ENCODE peak calls at places on chromosomes 4 and X, in seven cellular contexts. A is HepG2, O is HEK293T, L is WTC11, D is HCT116, G is H1, E is GM12878. T is an unnamed sample.

GRCh38 chr4:761086-761485 is 55.5 kb downstream of the PCGF3 start:
- DNase-seq in D (no peak), E (no peak), G (no peak), A (no peak), L (no peak), O (no peak), T (no peak)

GRCh38 chr4:141388483-141388882 is 167.8 kb downstream of the ZNF330 start:
- DNase-seq in G (no peak), D (no peak), L (no peak), E (no peak), O (no peak), A (no peak), T (no peak)

GRCh38 chrX:16222123-16222522 is 54.8 kb downstream of the MAGEB17 start:
- DNase-seq in L (no peak), E (no peak), G (no peak), O (no peak), D (no peak), A (no peak), T (no peak)

GRCh38 chr4:53987761-53988171 is 76.6 kb downstream of the CHIC2 start:
- DNase-seq in A (peak), G (no peak), L (no peak), D (peak), O (no peak), E (no peak), T (no peak)

GRCh38 chr4:133095591-133095990 is 53.5 kb upstream of the PCDH10 start:
- DNase-seq in O (no peak), G (no peak), E (no peak), A (no peak), D (no peak), L (no peak), T (no peak)

GRCh38 chrX:63250253-63250868 is 100.8 kb downstream of the SPIN4 start:
- DNase-seq in D (peak), E (peak), O (peak), G (no peak), L (peak), A (peak), T (peak)

GRCh38 chr4:124833831-124834505 is 121.4 kb upstream of the ANKRD50 start:
- DNase-seq in D (no peak), E (no peak), L (no peak), G (no peak), O (no peak), A (no peak), T (no peak)

GRCh38 chr4:77631276-77631675 is 25.7 kb downstream of the CXCL13 start:
- DNase-seq in D (no peak), G (no peak), O (no peak), E (no peak), A (no peak), L (no peak), T (no peak)

GRCh38 chrX:133645977-133646750 is 230.9 kb upstream of the GPC4 start:
- DNase-seq in D (no peak), O (no peak), E (no peak), L (no peak), G (no peak), A (no peak), T (no peak)

GRCh38 chrX:1207496-1208025 is 4.9 kb downstream of the CRLF2 start:
- DNase-seq in E (no peak), D (no peak), A (no peak), G (no peak), L (no peak), O (no peak), T (no peak)

GRCh38 chr4:116668190-116668589 is 417.2 kb downstream of the TRAM1L1 start:
- DNase-seq in L (peak), E (no peak), O (no peak), A (no peak), G (peak), D (no peak), T (no peak)

GRCh38 chr4:145326491-145326890 is 146.1 kb upstream of the OTUD4 start:
- DNase-seq in D (no peak), O (no peak), L (no peak), G (no peak), A (no peak), E (no peak), T (no peak)

GRCh38 chr4:78704981-78705757 is 71.0 kb upstream of the BMP2K start:
- DNase-seq in L (no peak), D (no peak), E (no peak), O (no peak), A (peak), G (no peak), T (no peak)

GRCh38 chr4:43757147-43757546 is 691.5 kb downstream of the KCTD8 start:
- DNase-seq in O (no peak), E (no peak), A (no peak), L (no peak), D (no peak), G (no peak), T (no peak)

GRCh38 chrX:100649550-100650356 is 5.8 kb downstream of the SRPX2 start:
- DNase-seq in A (peak), G (no peak), D (no peak), L (peak), E (no peak), O (no peak), T (no peak)

GRCh38 chr4:52111995-52112394 is 60.9 kb downstream of the SPATA18 start:
- DNase-seq in A (no peak), O (no peak), E (no peak), G (no peak), D (no peak), L (no peak), T (no peak)

GRCh38 chrX:16664059-16664458 is 14.1 kb downstream of the S100G start:
- DNase-seq in G (no peak), A (no peak), D (no peak), L (no peak), O (no peak), E (no peak), T (no peak)

GRCh38 chrX:45765281-45765680 is 564.6 kb upstream of the DIPK2B start:
- DNase-seq in E (no peak), O (no peak), G (no peak), L (no peak), A (no peak), D (no peak), T (no peak)

GRCh38 chr4:7004331-7004730 is 38.8 kb upstream of the TADA2B start:
- DNase-seq in G (no peak), E (no peak), L (no peak), O (no peak), D (no peak), A (no peak), T (no peak)

GRCh38 chr4:151356510-151356909 is 31.1 kb upstream of the SH3D19 start:
- DNase-seq in E (no peak), G (no peak), O (no peak), L (no peak), A (no peak), D (peak), T (no peak)

GRCh38 chrX:110022555-110023448 is 19.9 kb downstream of the TMEM164 start:
- DNase-seq in L (no peak), G (no peak), E (no peak), D (no peak), A (no peak), O (no peak), T (no peak)

GRCh38 chrX:11664211-11664888 is 1.4 kb downstream of the ARHGAP6 start:
- DNase-seq in E (no peak), A (no peak), L (peak), O (no peak), G (peak), D (no peak), T (no peak)

GRCh38 chr4:12697970-12698369 is 786.2 kb downstream of the RAB28 start:
- DNase-seq in A (no peak), D (no peak), G (no peak), L (no peak), E (no peak), O (no peak), T (no peak)

GRCh38 chr4:2364654-2365053 is 53.8 kb downstream of the ZFYVE28 start:
- DNase-seq in L (no peak), A (no peak), G (no peak), E (no peak), O (no peak), D (no peak), T (peak)

GRCh38 chrX:16772460-16772859 is 13.8 kb upstream of the TXLNG start:
- DNase-seq in E (no peak), O (no peak), L (peak), G (peak), D (peak), A (peak), T (no peak)

GRCh38 chr4:116515959-116516358 is 569.4 kb downstream of the TRAM1L1 start:
- DNase-seq in D (no peak), A (no peak), L (no peak), G (no peak), O (no peak), E (no peak), T (no peak)

GRCh38 chrX:22520128-22520828 is 247.6 kb downstream of the CBLL2 start:
- DNase-seq in O (no peak), D (peak), E (no peak), L (no peak), A (no peak), G (no peak), T (no peak)

GRCh38 chrX:136608295-136608933 is 39.5 kb upstream of the CD40LG start:
- DNase-seq in O (no peak), L (peak), E (no peak), D (peak), A (no peak), G (peak), T (no peak)

GRCh38 chr4:109432676-109433075 is 939 bp upstream of the SEC24B start:
- DNase-seq in E (no peak), A (no peak), L (no peak), D (no peak), G (no peak), O (no peak), T (peak)

GRCh38 chr4:154049457-154050181 is 260.7 kb upstream of the SFRP2 start:
- DNase-seq in L (peak), G (peak), D (peak), O (peak), A (peak), E (no peak), T (peak)

GRCh38 chr4:2788532-2789103 is 4.3 kb upstream of the SH3BP2 start:
- DNase-seq in D (no peak), A (no peak), G (no peak), L (no peak), O (no peak), E (no peak), T (peak)

GRCh38 chr4:148079945-148080344 is 348.1 kb downstream of the ARHGAP10 start:
- DNase-seq in O (no peak), L (no peak), E (no peak), D (no peak), A (no peak), G (no peak), T (no peak)

GRCh38 chr4:2330119-2331042 is 68.5 kb upstream of the MXD4 start:
- DNase-seq in L (no peak), D (peak), O (peak), E (no peak), A (no peak), G (no peak), T (no peak)

GRCh38 chrX:53253293-53254020 is 27.9 kb downstream of the IQSEC2 start:
- DNase-seq in A (no peak), E (no peak), G (no peak), D (no peak), L (no peak), O (no peak), T (peak)

GRCh38 chr4:111797455-111798163 is 347.6 kb upstream of the FAM241A start:
- DNase-seq in A (no peak), E (no peak), D (no peak), O (no peak), G (no peak), L (no peak), T (no peak)

GRCh38 chr4:1090465-1091440 is 22.6 kb downstream of the RNF212 start:
- DNase-seq in O (no peak), L (no peak), E (no peak), A (no peak), G (no peak), D (no peak), T (no peak)

GRCh38 chr4:5110901-5111300 is 59.6 kb downstream of the STK32B start:
- DNase-seq in L (no peak), E (no peak), G (no peak), A (no peak), O (no peak), D (no peak), T (no peak)

GRCh38 chr4:86496094-86497060 is 97.7 kb upstream of the PTPN13 start:
- DNase-seq in A (no peak), D (peak), L (peak), O (peak), G (no peak), E (no peak), T (peak)

GRCh38 chr4:84379881-84380618 is 119.0 kb downstream of the NKX6-1 start:
- DNase-seq in E (no peak), D (no peak), A (no peak), G (no peak), L (no peak), O (no peak), T (no peak)

GRCh38 chr4:55733874-55734437 is 85.6 kb upstream of the EXOC1L start:
- DNase-seq in G (no peak), E (no peak), L (no peak), D (peak), A (peak), O (no peak), T (peak)

GRCh38 chr4:55732864-55733263 is 86.7 kb upstream of the EXOC1L start:
- DNase-seq in O (no peak), L (no peak), E (no peak), G (no peak), A (no peak), D (no peak), T (no peak)

DNA sequence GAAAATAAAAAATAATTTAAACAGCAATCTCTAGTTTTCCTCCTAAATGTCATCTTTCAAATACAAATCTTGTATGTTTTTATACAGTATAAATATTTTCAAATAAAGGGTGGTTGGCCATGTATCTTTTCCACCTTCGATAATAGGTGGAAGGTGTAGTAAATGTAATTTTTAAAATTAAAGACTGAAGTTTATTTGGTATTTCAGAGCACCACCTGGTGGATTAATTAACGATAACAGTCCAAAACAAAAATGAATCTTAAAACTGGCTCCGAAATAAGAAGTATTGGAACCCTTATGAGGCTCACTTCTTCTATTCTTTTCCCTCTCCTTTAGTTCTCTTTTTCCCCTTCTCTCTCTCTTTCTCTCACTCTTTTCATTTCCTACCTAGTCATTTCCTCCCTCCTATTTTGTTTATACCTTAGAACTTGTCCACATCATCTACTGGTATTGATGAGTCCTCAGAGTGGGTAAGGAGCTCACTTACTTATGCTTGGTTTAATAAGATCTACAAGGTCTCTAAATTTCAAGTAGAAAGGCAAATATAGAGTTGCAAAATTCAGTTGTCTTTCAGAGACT is 82.9 kb upstream of the EXOC1L start:
- DNase-seq in O (no peak), A (no peak), E (no peak), D (peak), L (no peak), G (no peak), T (no peak)
- TF ChIP-seq SP1 in O (no peak), A (no peak), E (no peak), D (no peak), L (no peak), G (no peak), T (no peak)

GRCh38 chr4:15963001-15963451 is at the start of gene FGFBP2:
- DNase-seq in O (peak), D (peak), E (no peak), A (peak), L (peak), G (peak), T (no peak)
- TF ChIP-seq SP1 in O (no peak), D (no peak), E (no peak), A (no peak), L (no peak), G (no peak), T (no peak)

GRCh38 chrX:67917412-67918010 is 373.7 kb downstream of the AR start:
- DNase-seq in G (no peak), L (no peak), D (no peak), O (no peak), E (no peak), A (no peak), T (no peak)
- TF ChIP-seq SP1 in G (no peak), L (no peak), D (no peak), O (no peak), E (no peak), A (no peak), T (no peak)

DNA sequence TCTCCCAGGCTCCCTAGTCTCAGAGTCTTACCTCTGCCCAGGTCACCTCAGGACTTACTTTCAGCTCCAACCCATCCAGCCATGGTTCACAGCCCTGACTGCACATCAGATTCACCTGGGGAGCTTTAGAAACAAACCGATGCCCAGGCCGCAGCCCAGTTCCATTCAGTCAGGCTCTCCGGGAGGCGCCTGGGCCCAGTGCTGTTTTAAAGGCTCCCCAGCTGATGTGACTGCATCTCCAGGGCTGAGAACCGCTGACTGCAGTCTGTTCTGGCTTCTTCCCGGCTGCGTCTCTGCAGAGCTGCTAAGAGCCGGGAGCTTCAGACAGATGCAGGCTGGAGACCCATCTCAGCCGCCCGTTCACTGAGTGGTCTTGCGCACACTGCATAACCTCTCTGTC is 44.4 kb upstream of the LGI2 start:
- DNase-seq in D (no peak), G (no peak), L (no peak), A (no peak), E (no peak), O (no peak), T (no peak)
- TF ChIP-seq SP1 in D (no peak), G (no peak), L (no peak), A (no peak), E (no peak), O (no peak), T (no peak)

DNA sequence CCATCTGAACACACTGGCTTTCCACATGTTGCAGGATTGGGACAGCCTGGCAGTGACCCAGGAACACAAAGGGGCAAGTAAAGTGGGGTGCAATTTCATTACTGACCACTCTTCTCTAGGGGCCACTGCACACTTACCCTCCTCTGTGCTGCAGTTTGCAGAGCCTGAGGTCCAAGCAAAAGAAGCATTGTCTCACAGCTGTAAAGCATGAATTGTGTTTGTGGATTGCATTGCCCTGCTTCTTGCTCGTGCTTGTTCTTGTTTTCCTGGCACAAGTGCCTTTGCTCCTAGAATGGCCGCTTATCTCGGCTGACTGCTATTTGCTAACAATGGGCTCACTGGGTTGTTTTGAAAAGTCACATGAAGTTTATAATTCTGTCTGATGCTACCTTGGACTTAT is 209.1 kb upstream of the JADE1 start:
- DNase-seq in O (no peak), D (no peak), G (peak), L (no peak), E (no peak), A (peak), T (no peak)
- TF ChIP-seq SP1 in O (no peak), D (no peak), G (no peak), L (no peak), E (no peak), A (no peak), T (no peak)

DNA sequence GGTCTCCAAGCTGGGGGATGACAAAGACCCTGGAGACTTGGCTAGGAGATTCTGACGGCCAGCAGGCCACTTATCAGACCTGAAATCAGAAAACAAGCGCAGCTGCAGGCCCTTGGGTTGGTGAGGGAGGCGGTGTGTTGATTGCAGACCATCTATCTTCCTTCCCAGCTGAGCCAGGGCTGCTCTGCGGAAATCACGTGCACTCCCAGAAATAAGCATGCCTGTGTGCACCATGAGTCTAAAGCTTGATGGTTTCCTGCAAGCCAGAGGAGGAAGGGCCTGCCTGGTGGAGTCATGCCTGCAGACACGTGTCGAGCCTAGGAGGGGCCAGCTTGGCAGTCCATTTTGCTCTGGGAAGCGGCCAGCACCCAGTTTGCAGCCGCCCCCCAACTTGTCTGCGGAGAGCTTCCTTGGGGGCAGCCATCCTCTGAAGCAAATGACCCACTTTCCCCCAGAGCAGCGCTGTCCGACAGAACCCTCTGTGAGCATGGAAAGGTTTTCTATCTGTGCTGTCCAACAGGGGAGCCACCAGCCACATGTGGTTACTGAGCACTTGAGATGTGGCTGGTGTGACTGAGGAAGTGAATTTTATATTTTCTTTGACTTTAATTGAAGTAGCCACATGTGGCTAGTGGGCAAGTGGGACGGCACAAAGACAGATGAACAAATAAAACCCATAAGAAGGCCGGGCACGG is 175.7 kb upstream of the BCOR start:
- DNase-seq in D (no peak), L (no peak), O (no peak), G (no peak), A (no peak), E (no peak), T (peak)
- TF ChIP-seq SP1 in D (no peak), L (no peak), O (no peak), G (no peak), A (no peak), E (no peak), T (no peak)

DNA sequence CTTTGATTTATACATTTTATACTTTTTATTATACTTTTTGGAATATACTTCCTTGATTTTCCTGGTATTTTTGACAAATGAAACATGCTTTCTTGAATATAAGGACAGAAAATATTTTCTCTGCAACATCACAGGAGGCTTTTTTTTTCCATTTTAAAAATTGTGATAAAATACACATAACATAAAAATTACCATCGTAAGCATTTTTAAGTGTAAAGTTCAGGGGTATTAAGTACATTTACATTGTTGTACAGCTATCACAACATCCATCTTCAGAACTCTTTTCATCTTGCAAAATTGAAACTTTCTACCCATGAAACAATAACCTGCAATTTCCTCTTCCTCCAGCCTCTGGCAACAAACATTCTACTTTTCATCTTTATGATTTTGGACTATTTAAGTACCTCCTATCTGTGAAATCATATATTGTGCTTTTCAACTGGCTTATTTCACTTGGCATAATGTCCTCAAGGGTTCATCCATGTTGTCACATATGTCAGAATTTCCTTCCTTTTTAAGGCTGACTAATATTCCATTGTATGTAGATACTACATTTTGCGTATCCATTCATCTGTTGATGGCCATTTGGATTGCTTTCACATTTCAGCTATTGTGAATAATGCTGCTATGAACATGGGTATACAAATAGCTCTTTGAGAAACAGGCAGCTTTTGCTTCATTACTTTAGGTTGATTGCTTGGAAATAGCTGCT is 412.6 kb downstream of the RAPGEF2 start:
- DNase-seq in L (no peak), G (no peak), E (no peak), A (no peak), D (no peak), O (no peak), T (no peak)
- TF ChIP-seq SP1 in L (no peak), G (no peak), E (no peak), A (no peak), D (no peak), O (no peak), T (no peak)